ENCODE peak calls at places on chromosomes 5 and 9, in seven cellular contexts. Z is GM06990, G is fibroblast of mammary gland, R is cardiac fibroblast, Q is epithelial cell of esophagus, C is brain microvascular endothelial cell, U is GM13977. S is an unnamed sample.

GRCh38 chr5:37900692-37901091 is 60.9 kb upstream of the GDNF start:
- DNase-seq in Z (no peak), G (peak), R (peak), Q (peak), C (peak), U (no peak), S (peak)

GRCh38 chr5:6455571-6456200 is 7.0 kb downstream of the UBE2QL1 start:
- DNase-seq in Z (no peak), G (no peak), R (no peak), Q (no peak), C (no peak), U (no peak), S (no peak)

GRCh38 chr9:77237896-77238295 is 60.6 kb downstream of the VPS13A start:
- DNase-seq in Z (no peak), G (no peak), R (no peak), Q (no peak), C (no peak), U (no peak), S (no peak)

GRCh38 chr5:109855056-109855455 is 165.3 kb downstream of the MAN2A1 start:
- DNase-seq in Z (no peak), G (no peak), R (peak), Q (peak), C (no peak), U (no peak), S (peak)

GRCh38 chr9:18492612-18493011 is 18.7 kb downstream of the ADAMTSL1 start:
- DNase-seq in Z (no peak), G (peak), R (peak), Q (no peak), C (peak), U (no peak), S (peak)

GRCh38 chr5:140043508-140043872 is 391 bp upstream of the NRG2 start:
- DNase-seq in Z (no peak), G (peak), R (no peak), Q (no peak), C (no peak), U (peak), S (no peak)

GRCh38 chr5:13217636-13218035 is 726.9 kb downstream of the DNAH5 start:
- DNase-seq in Z (no peak), G (no peak), R (peak), Q (no peak), C (no peak), U (no peak), S (no peak)

GRCh38 chr5:169979871-169980270 is 424 bp downstream of the INSYN2B start:
- DNase-seq in Z (no peak), G (no peak), R (peak), Q (no peak), C (no peak), U (no peak), S (no peak)

GRCh38 chr5:159202151-159202550 is 7.2 kb downstream of the RNF145 start:
- DNase-seq in Z (no peak), G (no peak), R (no peak), Q (no peak), C (no peak), U (no peak), S (no peak)

GRCh38 chr5:62605638-62606037 is 27.0 kb downstream of the LRRC70 start:
- DNase-seq in Z (no peak), G (no peak), R (no peak), Q (no peak), C (no peak), U (no peak), S (no peak)

GRCh38 chr9:74783408-74783807 is 104.3 kb downstream of the TRPM6 start:
- DNase-seq in Z (no peak), G (peak), R (peak), Q (peak), C (peak), U (no peak), S (peak)

GRCh38 chr9:135253305-135254004 is 166.0 kb downstream of the OLFM1 start:
- DNase-seq in Z (no peak), G (no peak), R (no peak), Q (no peak), C (no peak), U (no peak), S (no peak)

GRCh38 chr9:22528485-22528884 is 81.9 kb downstream of the DMRTA1 start:
- DNase-seq in Z (no peak), G (peak), R (peak), Q (no peak), C (no peak), U (no peak), S (peak)

GRCh38 chr5:11415751-11416150 is 488.5 kb downstream of the CTNND2 start:
- DNase-seq in Z (no peak), G (no peak), R (no peak), Q (no peak), C (no peak), U (no peak), S (no peak)

GRCh38 chr9:125650271-125650737 is 56.7 kb downstream of the MAPKAP1 start:
- DNase-seq in Z (peak), G (peak), R (peak), Q (peak), C (no peak), U (peak), S (peak)

GRCh38 chr9:6788175-6789016 is 30.6 kb downstream of the KDM4C start:
- DNase-seq in Z (no peak), G (peak), R (peak), Q (peak), C (peak), U (no peak), S (peak)

GRCh38 chr9:98140503-98140902 is 21.5 kb upstream of the TRIM14 start:
- DNase-seq in Z (no peak), G (no peak), R (no peak), Q (no peak), C (no peak), U (no peak), S (no peak)

GRCh38 chr5:57499262-57500050 is 16.8 kb upstream of the ACTBL2 start:
- DNase-seq in Z (peak), G (peak), R (peak), Q (peak), C (peak), U (peak), S (peak)

GRCh38 chr9:120997502-120997901 is 52.6 kb downstream of the C5 start:
- DNase-seq in Z (no peak), G (no peak), R (no peak), Q (no peak), C (no peak), U (no peak), S (no peak)

GRCh38 chr5:107476783-107477182 is 194.0 kb downstream of the EFNA5 start:
- DNase-seq in Z (peak), G (no peak), R (peak), Q (peak), C (peak), U (peak), S (no peak)

GRCh38 chr9:20199111-20199510 is 410.3 kb upstream of the SLC24A2 start:
- DNase-seq in Z (no peak), G (no peak), R (no peak), Q (peak), C (no peak), U (no peak), S (no peak)

GRCh38 chr5:17910318-17910717 is 276.1 kb downstream of the TAF11L14 start:
- DNase-seq in Z (no peak), G (peak), R (peak), Q (peak), C (no peak), U (no peak), S (no peak)

GRCh38 chr9:36880075-36880474 is 154.0 kb downstream of the PAX5 start:
- DNase-seq in Z (no peak), G (no peak), R (no peak), Q (no peak), C (no peak), U (no peak), S (no peak)

GRCh38 chr9:91138760-91139159 is 223.0 kb downstream of the AUH start:
- DNase-seq in Z (no peak), G (peak), R (no peak), Q (peak), C (no peak), U (no peak), S (peak)

GRCh38 chr9:82474235-82474634 is 485.7 kb downstream of the SPATA31D1 start:
- DNase-seq in Z (no peak), G (no peak), R (no peak), Q (no peak), C (no peak), U (no peak), S (no peak)

GRCh38 chr5:11050596-11051304 is 289.7 kb upstream of the DAP start:
- DNase-seq in Z (no peak), G (peak), R (no peak), Q (peak), C (no peak), U (no peak), S (peak)

GRCh38 chr9:127926961-127927456 is 3.6 kb downstream of the PIP5KL1 start:
- DNase-seq in Z (no peak), G (no peak), R (no peak), Q (peak), C (no peak), U (no peak), S (no peak)

GRCh38 chr5:174190073-174190675 is 144.7 kb downstream of the NSG2 start:
- DNase-seq in Z (no peak), G (no peak), R (no peak), Q (no peak), C (no peak), U (no peak), S (no peak)

GRCh38 chr9:124454791-124455443 is 4.7 kb downstream of the ADGRD2 start:
- DNase-seq in Z (no peak), G (no peak), R (no peak), Q (no peak), C (no peak), U (no peak), S (no peak)

GRCh38 chr5:134420326-134420725 is 8.6 kb upstream of the CDKN2AIPNL start:
- DNase-seq in Z (no peak), G (peak), R (peak), Q (no peak), C (peak), U (no peak), S (peak)

GRCh38 chr9:128323192-128323730 is 622 bp downstream of the COQ4 start:
- DNase-seq in Z (no peak), G (peak), R (peak), Q (peak), C (peak), U (peak), S (peak)

GRCh38 chr5:134874831-134875655 is 872 bp downstream of the TXNDC15 start:
- DNase-seq in Z (peak), G (peak), R (peak), Q (peak), C (peak), U (peak), S (peak)

GRCh38 chr5:79800979-79801827 is 111.6 kb downstream of the CMYA5 start:
- DNase-seq in Z (no peak), G (peak), R (no peak), Q (no peak), C (no peak), U (no peak), S (no peak)

GRCh38 chr5:54760182-54760935 is 225.0 kb downstream of the ESM1 start:
- DNase-seq in Z (no peak), G (peak), R (peak), Q (peak), C (peak), U (no peak), S (peak)

GRCh38 chr5:107680099-107680498 is 9.4 kb upstream of the EFNA5 start:
- DNase-seq in Z (no peak), G (no peak), R (no peak), Q (peak), C (no peak), U (no peak), S (no peak)

GRCh38 chr5:72281764-72282499 is 38.1 kb downstream of the MRPS27 start:
- DNase-seq in Z (no peak), G (peak), R (peak), Q (peak), C (peak), U (no peak), S (peak)

GRCh38 chr5:115815006-115815692 is 1.3 kb downstream of the CDO1 start:
- DNase-seq in Z (no peak), G (peak), R (peak), Q (no peak), C (no peak), U (no peak), S (no peak)

DNA sequence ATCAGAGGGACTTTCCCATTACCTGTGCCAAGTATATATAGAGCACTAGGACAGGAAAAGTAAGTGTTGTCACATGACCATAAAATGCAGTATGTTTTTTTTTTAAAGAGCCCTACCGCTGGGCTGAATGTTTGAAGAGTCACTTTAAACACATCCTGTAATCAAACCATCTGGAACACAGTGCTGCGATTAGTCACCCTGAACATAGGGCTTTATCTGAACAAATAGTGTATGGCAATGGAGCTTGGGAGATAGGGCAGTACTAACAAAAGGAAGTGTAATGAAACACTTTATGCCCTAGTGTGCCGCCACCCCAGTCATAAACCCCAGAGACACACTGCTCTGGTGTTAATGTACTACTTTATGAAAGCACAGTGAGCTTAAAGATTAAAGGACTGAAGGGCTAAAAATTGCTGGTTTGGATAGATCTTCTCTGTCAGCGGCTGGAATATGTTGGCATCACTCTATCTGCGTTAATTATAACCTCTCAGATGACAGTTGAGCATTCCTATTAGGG is 90.4 kb downstream of the ZNF608 start:
- DNase-seq in Z (no peak), G (peak), R (peak), Q (peak), C (peak), U (no peak), S (peak)
- TF ChIP-seq CTCF in Z (no peak), G (no peak), R (no peak), Q (no peak), C (no peak), U (no peak), S (no peak)

GRCh38 chr5:149724130-149724850 is 5.8 kb upstream of the PPARGC1B start:
- DNase-seq in Z (peak), G (no peak), R (no peak), Q (no peak), C (no peak), U (peak), S (no peak)
- TF ChIP-seq CTCF in Z (no peak), G (no peak), R (no peak), Q (no peak), C (no peak), U (no peak), S (no peak)

DNA sequence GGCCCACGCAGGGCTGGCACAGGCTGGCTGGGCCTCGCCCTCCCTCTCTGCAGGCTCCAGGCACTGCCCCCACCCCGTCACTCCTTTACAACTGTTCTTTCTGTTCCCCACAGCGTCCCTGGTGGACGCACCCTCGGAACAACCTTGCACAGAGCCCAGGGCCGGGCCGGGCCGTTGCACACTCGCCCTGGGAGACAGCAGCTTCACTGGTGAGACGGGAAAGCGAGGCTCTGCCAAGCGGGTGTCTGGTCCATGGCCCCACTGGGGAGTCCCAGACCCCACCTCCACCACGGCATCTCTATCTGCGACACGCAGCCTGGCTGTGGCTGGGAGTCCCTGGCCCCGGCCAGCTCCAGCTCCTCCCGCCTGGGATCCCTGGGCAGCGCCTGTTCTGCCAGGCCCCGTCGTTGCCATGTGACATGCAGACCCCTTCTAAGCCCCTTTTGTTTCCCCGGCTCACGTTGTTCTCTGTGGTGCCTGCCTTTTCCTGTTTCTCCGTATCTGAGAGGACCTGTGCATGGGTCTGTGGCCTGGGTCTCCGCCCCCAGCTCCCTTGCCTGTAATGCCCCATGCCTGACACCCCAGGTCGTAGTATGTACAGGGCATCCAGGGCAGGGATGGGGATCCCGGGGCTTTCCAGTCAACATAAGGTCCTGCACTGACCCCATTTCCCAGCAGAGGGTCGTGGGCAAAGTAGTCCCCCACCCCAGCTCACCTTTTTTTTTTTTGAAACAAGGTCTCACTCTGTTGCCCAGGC is 18.6 kb upstream of the QSOX2 start:
- DNase-seq in Z (no peak), G (no peak), R (no peak), Q (no peak), C (no peak), U (no peak), S (no peak)
- TF ChIP-seq CTCF in Z (no peak), G (no peak), R (no peak), Q (peak), C (peak), U (no peak), S (peak)

GRCh38 chr5:175478008-175478383 is 364 bp upstream of the SFXN1 start:
- DNase-seq in Z (no peak), G (peak), R (no peak), Q (no peak), C (no peak), U (no peak), S (no peak)
- TF ChIP-seq CTCF in Z (no peak), G (no peak), R (no peak), Q (no peak), C (no peak), U (no peak), S (no peak)

GRCh38 chr9:109629615-109630014 is 131.5 kb upstream of the PTPN3 start:
- DNase-seq in Z (no peak), G (no peak), R (no peak), Q (no peak), C (no peak), U (no peak), S (no peak)

GRCh38 chr9:109624143-109624542 is 126.0 kb upstream of the PTPN3 start:
- DNase-seq in Z (no peak), G (no peak), R (no peak), Q (no peak), C (no peak), U (no peak), S (no peak)

GRCh38 chr9:109624901-109625300 is 126.8 kb upstream of the PTPN3 start:
- DNase-seq in Z (no peak), G (peak), R (no peak), Q (no peak), C (no peak), U (no peak), S (no peak)

GRCh38 chr9:109632817-109633216 is 134.7 kb upstream of the PTPN3 start:
- DNase-seq in Z (no peak), G (peak), R (peak), Q (no peak), C (no peak), U (no peak), S (no peak)

GRCh38 chr9:109627042-109627441 is 128.9 kb upstream of the PTPN3 start:
- DNase-seq in Z (no peak), G (no peak), R (no peak), Q (no peak), C (no peak), U (no peak), S (no peak)
- TF ChIP-seq CTCF in Z (no peak), G (no peak), R (no peak), Q (no peak), C (peak), U (no peak), S (no peak)

GRCh38 chr9:99824378-99825157 is 2.9 kb downstream of the NR4A3 start:
- DNase-seq in Z (peak), G (no peak), R (peak), Q (peak), C (peak), U (peak), S (peak)
- TF ChIP-seq CTCF in Z (peak), G (peak), R (peak), Q (peak), C (peak), U (peak), S (peak)

DNA sequence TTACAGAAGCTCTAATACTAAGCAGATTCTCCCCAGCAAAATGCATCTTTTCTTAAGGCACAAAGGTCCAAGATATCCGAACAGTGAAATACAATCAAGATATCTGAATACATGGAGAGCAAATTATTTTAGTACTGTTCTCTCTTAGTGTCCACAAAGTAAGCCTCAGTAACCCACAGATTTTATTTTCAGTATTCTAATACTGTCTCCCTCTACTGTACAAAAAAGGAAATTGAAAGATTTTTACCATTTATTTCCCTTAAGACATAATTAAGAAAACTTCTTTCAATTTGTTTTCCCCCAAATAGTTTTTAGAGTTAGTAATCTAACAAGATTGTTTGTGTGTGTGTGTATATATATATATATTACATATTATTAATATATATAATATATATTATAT is 24.7 kb upstream of the NOL6 start:
- DNase-seq in Z (no peak), G (no peak), R (peak), Q (peak), C (no peak), U (no peak), S (no peak)
- TF ChIP-seq CTCF in Z (peak), G (peak), R (peak), Q (no peak), C (no peak), U (no peak), S (peak)